ENCODE peak calls at places on chromosomes 1 and 21, in seven cellular contexts. O is sigmoid colon, S is RWPE1, B is A549, L is cardiac muscle cell, H is H1, K is GM23338. T is an unnamed sample.

GRCh38 chr21:34852438-34852837 is 183.6 kb downstream of the CLIC6 start:
- DNase-seq in O (no peak), S (no peak), B (no peak), L (no peak), H (no peak), K (no peak), T (no peak)

GRCh38 chr1:201016943-201017827 is 6.3 kb downstream of the KIF21B start:
- DNase-seq in O (no peak), S (no peak), B (no peak), L (no peak), H (no peak), K (no peak), T (no peak)

GRCh38 chr1:119298687-119299086 is 69.9 kb upstream of the HAO2 start:
- DNase-seq in O (no peak), S (peak), B (no peak), L (no peak), H (no peak), K (no peak), T (no peak)

GRCh38 chr1:111369645-111370044 is 57.9 kb downstream of the OVGP1 start:
- DNase-seq in O (no peak), S (no peak), B (no peak), L (no peak), H (no peak), K (no peak), T (no peak)

GRCh38 chr1:46552357-46553237 is 1.1 kb upstream of the KNCN start:
- DNase-seq in O (no peak), S (no peak), B (no peak), L (no peak), H (no peak), K (no peak), T (no peak)

GRCh38 chr21:45768741-45769049 is 125.2 kb downstream of the PCBP3 start:
- DNase-seq in O (no peak), S (no peak), B (no peak), L (no peak), H (no peak), K (peak), T (no peak)

GRCh38 chr1:24992124-24992760 is 62.2 kb upstream of the RUNX3 start:
- DNase-seq in O (no peak), S (no peak), B (no peak), L (no peak), H (no peak), K (no peak), T (no peak)

GRCh38 chr1:212467843-212468482 is 35.2 kb downstream of the NENF start:
- DNase-seq in O (no peak), S (no peak), B (peak), L (no peak), H (no peak), K (no peak), T (no peak)

GRCh38 chr21:45266518-45267389 is 20.9 kb downstream of the POFUT2 start:
- DNase-seq in O (peak), S (no peak), B (no peak), L (no peak), H (no peak), K (no peak), T (peak)

GRCh38 chr1:62462370-62462769 is 25.5 kb downstream of the USP1 start:
- DNase-seq in O (no peak), S (no peak), B (no peak), L (no peak), H (no peak), K (no peak), T (no peak)

GRCh38 chr1:12180903-12181302 is 14.1 kb downstream of the TNFRSF1B start:
- DNase-seq in O (peak), S (no peak), B (no peak), L (no peak), H (no peak), K (no peak), T (no peak)
- H3K27ac ChIP-seq in O (peak), S (no peak), B (no peak), L (no peak), H (no peak), K (no peak), T (peak)

GRCh38 chr1:94769551-94769950 is 50.6 kb upstream of the SLC44A3 start:
- DNase-seq in O (no peak), S (no peak), B (no peak), L (no peak), H (no peak), K (no peak), T (no peak)
- H3K27ac ChIP-seq in O (no peak), S (no peak), B (no peak), L (no peak), H (no peak), K (no peak), T (no peak)

GRCh38 chr1:47837046-47837830 is 159.9 kb downstream of the TRABD2B start:
- DNase-seq in O (no peak), S (no peak), B (no peak), L (no peak), H (no peak), K (no peak), T (no peak)
- H3K27ac ChIP-seq in O (peak), S (no peak), B (no peak), L (no peak), H (no peak), K (no peak), T (no peak)

DNA sequence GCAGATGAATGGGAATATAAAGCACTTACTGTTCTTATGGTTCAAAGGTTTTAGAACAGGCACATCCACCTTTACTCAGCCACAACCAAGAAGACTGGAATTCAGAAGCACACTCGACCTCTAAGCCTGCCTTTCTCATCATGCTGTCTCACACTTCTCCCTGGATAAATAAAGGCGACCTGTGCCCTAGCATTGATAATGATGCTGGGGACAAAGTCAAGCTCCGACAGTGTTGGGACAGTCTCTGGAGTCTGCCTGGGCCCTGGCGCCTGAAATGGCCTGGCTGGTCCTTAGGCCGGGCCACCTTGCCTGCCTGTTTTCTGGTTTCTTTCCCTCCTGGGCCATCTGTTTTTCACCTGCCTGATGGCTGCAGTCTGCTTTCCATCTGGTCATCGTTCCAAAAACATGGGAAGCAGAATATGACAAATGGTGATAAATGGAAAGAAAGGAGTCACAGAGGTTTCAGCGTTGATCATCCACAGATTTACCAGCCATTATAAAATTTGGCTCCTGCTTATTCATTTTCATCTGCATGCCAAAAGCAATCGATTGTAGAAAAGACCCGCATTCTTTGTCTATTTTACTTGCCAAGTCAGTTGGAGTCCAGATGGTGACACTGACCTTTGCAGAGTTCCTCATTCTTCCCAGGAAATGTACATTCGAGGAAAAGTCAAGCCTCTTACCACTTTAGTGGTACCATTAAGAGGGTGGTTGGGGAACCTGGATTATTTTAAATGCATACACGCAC is 91.2 kb upstream of the KCNJ15 start:
- DNase-seq in O (no peak), S (no peak), B (no peak), L (no peak), H (no peak), K (no peak), T (no peak)
- H3K27ac ChIP-seq in O (no peak), S (no peak), B (peak), L (no peak), H (no peak), K (no peak), T (no peak)

GRCh38 chr1:230288641-230289349 is 137.3 kb downstream of the PGBD5 start:
- DNase-seq in O (peak), S (no peak), B (no peak), L (no peak), H (no peak), K (no peak), T (no peak)
- H3K27ac ChIP-seq in O (no peak), S (no peak), B (no peak), L (no peak), H (no peak), K (no peak), T (no peak)

GRCh38 chr1:8597455-8597854 is 220.0 kb downstream of the RERE start:
- DNase-seq in O (no peak), S (no peak), B (no peak), L (no peak), H (no peak), K (no peak), T (no peak)
- H3K27ac ChIP-seq in O (peak), S (no peak), B (no peak), L (peak), H (no peak), K (peak), T (no peak)

DNA sequence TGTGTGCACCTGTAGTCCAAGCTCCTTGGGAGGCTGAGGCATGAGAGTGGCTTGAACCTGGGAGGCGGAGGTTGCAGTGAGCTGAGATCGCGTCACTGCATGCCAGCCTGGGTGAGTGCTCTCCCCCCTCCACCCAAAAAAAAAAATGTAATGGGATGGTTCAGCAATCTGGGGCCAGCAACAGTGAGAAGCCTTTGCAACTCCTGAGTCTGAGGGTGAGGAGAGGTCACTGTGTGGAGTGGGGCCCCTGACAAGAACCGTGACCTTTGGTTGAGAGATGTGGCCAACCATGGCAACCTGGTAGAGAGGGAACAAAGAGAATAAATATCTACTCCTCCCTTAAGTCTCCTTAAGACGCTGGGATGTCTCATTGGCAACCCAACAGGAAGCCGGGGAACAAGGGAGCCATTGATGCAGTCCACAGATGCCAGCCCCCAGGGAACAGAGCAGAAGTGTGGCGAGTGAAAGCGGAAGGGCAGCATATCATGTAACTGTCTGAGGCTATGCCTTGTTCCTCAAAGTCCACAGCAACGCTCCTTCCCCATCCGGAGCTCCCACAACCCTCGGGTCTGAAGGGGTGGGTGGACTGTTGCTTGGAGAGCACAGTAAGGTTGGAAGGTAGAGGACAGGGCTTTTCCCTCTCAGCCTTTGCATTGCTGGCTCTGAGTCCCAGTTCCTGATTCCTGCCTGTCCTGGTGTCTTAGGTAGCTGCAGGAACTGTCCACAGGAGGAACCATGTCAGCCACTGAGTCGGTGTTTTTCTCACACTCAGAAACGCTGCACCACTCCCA is 8.3 kb downstream of the TRNP1 start:
- DNase-seq in O (peak), S (no peak), B (peak), L (no peak), H (peak), K (peak), T (no peak)
- H3K27ac ChIP-seq in O (peak), S (peak), B (peak), L (no peak), H (peak), K (peak), T (no peak)

DNA sequence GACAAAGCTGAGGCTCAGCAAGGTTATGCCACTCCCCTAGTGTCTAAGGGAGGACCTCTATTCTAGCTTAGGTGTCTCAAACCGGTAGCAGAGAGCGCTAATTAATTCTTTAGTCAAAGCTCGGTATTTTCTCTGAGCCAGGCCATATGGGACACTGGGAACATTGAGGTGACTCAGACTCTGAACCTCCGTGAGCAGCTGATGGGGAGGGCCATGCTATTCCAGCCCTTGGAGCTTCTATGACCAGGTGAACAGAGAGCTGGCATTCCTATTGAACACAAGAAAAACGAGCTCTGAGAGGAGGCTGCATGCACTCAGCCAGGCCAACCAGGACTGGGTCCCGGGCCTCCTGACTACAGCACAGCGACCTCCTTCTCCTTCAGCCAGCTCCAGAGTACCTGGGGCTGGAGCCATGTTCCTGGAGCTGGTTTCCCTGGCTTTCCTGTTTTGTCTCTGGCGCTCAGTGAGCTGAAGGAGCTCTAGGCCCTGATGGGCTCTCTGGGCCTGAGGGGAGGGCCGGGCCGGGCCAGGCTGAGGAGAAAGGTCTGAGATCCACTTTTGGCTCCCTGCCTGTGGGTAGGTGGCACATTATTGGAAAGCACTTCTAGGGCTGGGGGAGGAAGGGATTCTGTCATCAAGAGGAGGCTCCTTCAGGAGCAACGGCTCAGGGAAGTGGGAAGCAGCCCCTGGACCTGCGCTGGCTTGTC is 37.0 kb downstream of the SLC9A1 start:
- DNase-seq in O (no peak), S (no peak), B (no peak), L (no peak), H (no peak), K (no peak), T (no peak)
- H3K27ac ChIP-seq in O (peak), S (peak), B (no peak), L (peak), H (no peak), K (peak), T (no peak)

GRCh38 chr1:229664133-229664689 is 38.2 kb downstream of the URB2 start:
- DNase-seq in O (no peak), S (peak), B (no peak), L (no peak), H (no peak), K (no peak), T (peak)
- H3K27ac ChIP-seq in O (no peak), S (peak), B (no peak), L (no peak), H (no peak), K (no peak), T (no peak)